ENCODE peak calls at places on chromosomes 2 and 18, in eight cellular contexts. L, J, W, R, H, T, F and B are unnamed samples.

GRCh38 chr2:67451086-67451832 is 54.1 kb downstream of the ETAA1 start:
- DNase-seq in T (peak), W (peak), L (no peak), R (peak), F (no peak), H (no peak), J (peak), B (no peak)

GRCh38 chr2:229269146-229269545 is 1.9 kb downstream of the PID1 start:
- DNase-seq in J (no peak), T (no peak), F (no peak), H (no peak), L (no peak), R (no peak), W (no peak), B (no peak)

GRCh38 chr2:9753276-9753600 is 90.0 kb upstream of the TAF1B start:
- DNase-seq in J (peak), F (peak), L (no peak), W (peak), H (no peak), T (peak), R (peak), B (peak)

GRCh38 chr2:164815071-164815793 is 26.4 kb downstream of the COBLL1 start:
- DNase-seq in F (no peak), R (no peak), J (no peak), H (no peak), T (no peak), L (no peak), W (no peak), B (no peak)

GRCh38 chr2:55718165-55719008 is 24.7 kb upstream of the PNPT1 start:
- DNase-seq in H (no peak), R (peak), W (peak), J (peak), T (peak), F (peak), L (peak), B (no peak)

GRCh38 chr18:63981719-63982118 is 11.8 kb downstream of the SERPINB8 start:
- DNase-seq in J (no peak), R (no peak), W (no peak), H (no peak), L (no peak), F (no peak), T (no peak), B (no peak)

GRCh38 chr2:187544371-187545080 is 9.7 kb downstream of the TFPI start:
- DNase-seq in J (no peak), W (no peak), H (no peak), L (no peak), T (no peak), R (no peak), F (no peak), B (no peak)

GRCh38 chr2:44053052-44053451 is 57.3 kb upstream of the LRPPRC start:
- DNase-seq in L (no peak), R (no peak), H (no peak), J (no peak), F (no peak), W (no peak), T (no peak), B (no peak)

GRCh38 chr2:186503827-186504606 is 18.0 kb downstream of the ZC3H15 start:
- DNase-seq in W (peak), H (no peak), F (no peak), L (peak), T (peak), J (no peak), R (no peak), B (no peak)

GRCh38 chr2:189360861-189361260 is 80.4 kb upstream of the WDR75 start:
- DNase-seq in F (no peak), L (no peak), R (no peak), T (no peak), H (no peak), J (no peak), W (no peak), B (no peak)

GRCh38 chr2:16348821-16349515 is 316.7 kb downstream of the CYRIA start:
- DNase-seq in L (no peak), F (no peak), T (no peak), W (no peak), H (no peak), J (no peak), R (no peak), B (no peak)

GRCh38 chr2:144516981-144517824 is 2.7 kb downstream of the ZEB2 start:
- DNase-seq in R (peak), H (peak), F (peak), J (no peak), T (peak), W (peak), L (no peak), B (no peak)

GRCh38 chr2:189552991-189553404 is 27.6 kb downstream of the SLC40A1 start:
- DNase-seq in H (no peak), R (no peak), J (no peak), L (no peak), W (no peak), F (no peak), T (no peak), B (no peak)

GRCh38 chr2:69652206-69652605 is 8.7 kb upstream of the AAK1 start:
- DNase-seq in H (no peak), T (peak), L (no peak), R (peak), J (peak), W (peak), F (no peak), B (no peak)